ENCODE peak calls at places on chromosomes 12 and 14, in ten cellular contexts. L is fibroblast of lung, W is cardiac fibroblast, B is psoas muscle, O is gastrocnemius medialis, Y is tibial artery, I is thoracic aorta, A is IMR-90, X is HCT116, P is spleen. K is an unnamed sample.

GRCh38 chr12:52267266-52267665 is 7.2 kb upstream of the KRT86 start:
- DNase-seq in L (no peak), W (no peak), B (no peak), O (no peak), Y (no peak), I (no peak), A (no peak), X (no peak), P (peak), K (no peak)

GRCh38 chr14:81453166-81453766 is 53.1 kb upstream of the STON2 start:
- DNase-seq in L (peak), W (peak), B (peak), O (peak), Y (peak), I (no peak), A (peak), X (peak), P (no peak), K (peak)

GRCh38 chr14:91732859-91733477 is 1.1 kb upstream of the CATSPERB start:
- DNase-seq in L (no peak), W (peak), B (no peak), O (no peak), Y (no peak), I (no peak), A (no peak), X (no peak), P (no peak), K (peak)

GRCh38 chr14:104344815-104345214 is 206.4 kb downstream of the KIF26A start:
- DNase-seq in L (no peak), W (no peak), B (no peak), O (no peak), Y (no peak), I (no peak), A (no peak), X (no peak), P (no peak), K (no peak)

GRCh38 chr12:104011265-104011664 is 38.7 kb downstream of the GLT8D2 start:
- DNase-seq in L (peak), W (peak), B (peak), O (peak), Y (no peak), I (no peak), A (peak), X (peak), P (no peak), K (peak)

GRCh38 chr14:105501504-105502291 is 10.7 kb downstream of the TEDC1 start:
- DNase-seq in L (no peak), W (no peak), B (no peak), O (no peak), Y (no peak), I (no peak), A (no peak), X (no peak), P (no peak), K (no peak)

GRCh38 chr14:32028599-32028998 is 48.5 kb upstream of the ARHGAP5 start:
- DNase-seq in L (no peak), W (peak), B (no peak), O (no peak), Y (no peak), I (no peak), A (no peak), X (no peak), P (no peak), K (no peak)

GRCh38 chr12:3540387-3541320 is 49.7 kb downstream of the PRMT8 start:
- DNase-seq in L (no peak), W (no peak), B (no peak), O (no peak), Y (no peak), I (no peak), A (no peak), X (no peak), P (no peak), K (no peak)

GRCh38 chr12:57896139-57896436 is 45.3 kb upstream of the ATP23 start:
- DNase-seq in L (peak), W (peak), B (no peak), O (no peak), Y (no peak), I (no peak), A (no peak), X (no peak), P (no peak), K (no peak)

GRCh38 chr14:68284834-68285233 is 465.3 kb downstream of the RAD51B start:
- DNase-seq in L (no peak), W (no peak), B (no peak), O (no peak), Y (no peak), I (no peak), A (no peak), X (no peak), P (no peak), K (no peak)

GRCh38 chr12:52249041-52249461 is 16.0 kb downstream of the KRT7 start:
- DNase-seq in L (no peak), W (no peak), B (peak), O (peak), Y (peak), I (peak), A (no peak), X (no peak), P (no peak), K (no peak)

GRCh38 chr14:42192659-42193425 is 586.2 kb downstream of the LRFN5 start:
- DNase-seq in L (peak), W (peak), B (no peak), O (no peak), Y (no peak), I (no peak), A (peak), X (peak), P (no peak), K (peak)

GRCh38 chr12:119876761-119877638 is at the start of gene CIT:
- DNase-seq in L (peak), W (peak), B (peak), O (peak), Y (peak), I (peak), A (peak), X (peak), P (peak), K (peak)

GRCh38 chr14:68704736-68705720 is 87.8 kb downstream of the ZFP36L1 start:
- DNase-seq in L (no peak), W (peak), B (peak), O (no peak), Y (no peak), I (no peak), A (peak), X (no peak), P (no peak), K (no peak)

DNA sequence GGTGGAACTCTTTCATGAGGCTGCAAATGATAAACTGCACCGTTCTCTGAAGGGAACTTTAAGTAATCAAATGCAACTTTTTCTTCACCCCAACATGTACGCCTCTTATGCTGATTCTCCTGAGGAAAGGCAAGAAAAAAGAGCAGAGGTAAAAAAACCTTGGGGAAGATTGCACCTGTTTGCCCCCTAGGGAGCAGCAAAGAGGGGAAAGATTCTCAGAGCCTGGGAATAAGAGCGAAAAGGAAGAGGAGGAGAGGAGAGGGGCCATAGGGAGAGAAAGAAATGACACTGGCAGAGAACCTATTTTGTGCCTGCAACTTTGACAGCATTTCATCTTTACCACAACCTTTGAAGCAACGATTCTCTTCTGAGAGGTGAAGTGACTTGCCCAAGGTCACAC is 254.6 kb downstream of the KSR2 start:
- DNase-seq in L (no peak), W (no peak), B (no peak), O (no peak), Y (no peak), I (no peak), A (no peak), X (no peak), P (no peak), K (no peak)
- TF ChIP-seq CTCF in L (no peak), W (no peak), B (no peak), O (no peak), Y (no peak), I (no peak), A (no peak), X (no peak), P (no peak), K (no peak)

GRCh38 chr12:10033783-10034381 is 3.4 kb downstream of the CLEC9A start:
- DNase-seq in L (peak), W (peak), B (no peak), O (no peak), Y (no peak), I (no peak), A (peak), X (no peak), P (no peak), K (no peak)

GRCh38 chr12:10031771-10032175 is 1.3 kb downstream of the CLEC9A start:
- DNase-seq in L (peak), W (peak), B (no peak), O (no peak), Y (no peak), I (no peak), A (peak), X (no peak), P (no peak), K (peak)

GRCh38 chr12:10027311-10028099 is 3.0 kb upstream of the CLEC9A start:
- DNase-seq in L (peak), W (peak), B (no peak), O (no peak), Y (no peak), I (no peak), A (peak), X (no peak), P (no peak), K (peak)

GRCh38 chr12:10030446-10030845 is at the start of gene CLEC9A:
- DNase-seq in L (no peak), W (no peak), B (no peak), O (no peak), Y (no peak), I (no peak), A (no peak), X (no peak), P (peak), K (no peak)

GRCh38 chr12:10031318-10031717 is 836 bp downstream of the CLEC9A start:
- DNase-seq in L (no peak), W (no peak), B (no peak), O (no peak), Y (no peak), I (no peak), A (peak), X (no peak), P (no peak), K (no peak)
- H3K4me3 ChIP-seq in L (no peak), W (no peak), B (no peak), O (no peak), Y (no peak), I (no peak), A (no peak), X (no peak), P (no peak), K (no peak)

GRCh38 chr12:98799411-98799810 is 154.3 kb downstream of the APAF1 start:
- DNase-seq in L (no peak), W (no peak), B (no peak), O (no peak), Y (no peak), I (no peak), A (no peak), X (peak), P (no peak), K (no peak)
- TF ChIP-seq CTCF in L (no peak), W (no peak), B (no peak), O (no peak), Y (no peak), I (no peak), A (no peak), X (peak), P (no peak), K (no peak)

GRCh38 chr14:58427289-58428010 is at the start of the genes KIAA0586 and TIMM9:
- DNase-seq in L (peak), W (peak), B (peak), O (peak), Y (peak), I (peak), A (peak), X (peak), P (peak), K (peak)

GRCh38 chr14:58428011-58428807 is 690 bp downstream of the KIAA0586 start:
- DNase-seq in L (peak), W (peak), B (no peak), O (no peak), Y (no peak), I (no peak), A (peak), X (peak), P (no peak), K (peak)

GRCh38 chr14:58426819-58427288 is 477 bp downstream of the TIMM9 start:
- DNase-seq in L (peak), W (peak), B (peak), O (peak), Y (peak), I (peak), A (peak), X (no peak), P (peak), K (peak)

DNA sequence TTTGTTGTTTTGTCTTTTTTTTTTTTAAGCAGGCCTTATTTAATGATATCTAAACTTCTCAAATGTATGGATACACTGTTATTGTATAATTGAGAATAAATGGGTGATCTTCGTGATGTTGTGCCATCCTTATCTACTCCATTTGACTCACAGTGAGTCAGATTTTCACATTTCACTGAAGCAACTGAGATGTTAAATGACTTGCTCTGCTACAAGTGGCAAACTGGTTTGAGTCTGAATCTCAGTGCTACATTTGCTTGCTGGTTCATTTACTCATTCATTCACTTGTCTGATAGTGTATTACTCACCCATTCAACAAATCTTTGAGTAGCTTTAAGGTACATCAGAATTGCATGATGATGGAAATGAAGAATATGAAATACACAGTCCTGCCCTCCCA is 2.6 kb downstream of the KIAA0586 start:
- DNase-seq in L (peak), W (peak), B (no peak), O (no peak), Y (no peak), I (no peak), A (peak), X (no peak), P (no peak), K (peak)
- H3K4me3 ChIP-seq in L (no peak), W (no peak), B (no peak), O (no peak), Y (no peak), I (no peak), A (no peak), X (no peak), P (no peak), K (no peak)

GRCh38 chr14:78567343-78567742 is 397.2 kb downstream of the NRXN3 start:
- DNase-seq in L (no peak), W (no peak), B (no peak), O (no peak), Y (no peak), I (no peak), A (peak), X (no peak), P (no peak), K (no peak)
- TF ChIP-seq CTCF in L (no peak), W (no peak), B (no peak), O (no peak), Y (no peak), I (no peak), A (no peak), X (no peak), P (no peak), K (no peak)

GRCh38 chr12:115320967-115321366 is 637.0 kb upstream of the TBX3 start:
- DNase-seq in L (no peak), W (no peak), B (peak), O (no peak), Y (peak), I (peak), A (no peak), X (no peak), P (no peak), K (no peak)

GRCh38 chr12:115323223-115323905 is 639.4 kb upstream of the TBX3 start:
- DNase-seq in L (peak), W (peak), B (no peak), O (no peak), Y (no peak), I (no peak), A (peak), X (no peak), P (no peak), K (peak)

GRCh38 chr12:115322275-115322674 is 638.3 kb upstream of the TBX3 start:
- DNase-seq in L (peak), W (peak), B (no peak), O (no peak), Y (no peak), I (no peak), A (peak), X (no peak), P (no peak), K (peak)

GRCh38 chr12:115320451-115320850 is 636.5 kb upstream of the TBX3 start:
- DNase-seq in L (no peak), W (no peak), B (no peak), O (no peak), Y (no peak), I (no peak), A (no peak), X (no peak), P (no peak), K (no peak)

DNA sequence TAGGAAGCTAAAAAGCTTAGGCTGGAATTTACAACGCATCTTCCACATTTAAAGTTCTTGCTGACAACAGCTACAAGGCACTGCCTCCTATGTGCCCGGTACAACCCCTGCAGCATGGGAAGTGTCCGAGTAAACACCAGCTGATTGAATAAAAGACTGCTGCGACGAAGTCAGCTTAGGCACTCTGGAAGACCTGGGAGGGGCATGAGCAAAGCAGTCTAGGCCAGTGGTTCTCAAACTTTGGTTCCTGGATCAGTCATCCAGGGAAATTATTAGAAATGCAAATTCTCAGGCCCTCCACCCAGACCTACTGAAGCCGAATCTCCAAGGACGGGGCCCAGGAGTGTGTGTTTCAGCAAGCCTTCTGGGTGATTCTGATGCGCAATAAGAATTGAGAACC is 635.7 kb upstream of the TBX3 start:
- DNase-seq in L (no peak), W (no peak), B (no peak), O (no peak), Y (no peak), I (no peak), A (no peak), X (no peak), P (no peak), K (no peak)
- H3K4me3 ChIP-seq in L (no peak), W (no peak), B (no peak), O (no peak), Y (no peak), I (no peak), A (no peak), X (no peak), P (no peak), K (no peak)

K was measured in foreskin fibroblast.